ENCODE peak calls at places on chromosomes 13 and 19, in ten cellular contexts. K is lung; P is fibroblast of lung; T is testis; E is colonic mucosa; B is suprapubic skin; S is tibial artery; U is CD4-positive, alpha-beta T cell; F is keratinocyte; M is uterus. J is an unnamed sample.

GRCh38 chr13:20410726-20411125 is 114.9 kb downstream of the CRYL1 start:
- DNase-seq in K (no peak), P (no peak), T (no peak), E (no peak), B (no peak), S (no peak), U (no peak), F (no peak), M (no peak), J (no peak)

GRCh38 chr13:71378992-71379905 is 487.8 kb downstream of the DACH1 start:
- DNase-seq in K (no peak), P (peak), T (no peak), E (no peak), B (no peak), S (no peak), U (no peak), F (no peak), M (no peak), J (no peak)

GRCh38 chr13:110722971-110723370 is 9.5 kb downstream of the ING1 start:
- DNase-seq in K (no peak), P (no peak), T (no peak), E (no peak), B (no peak), S (no peak), U (no peak), F (no peak), M (no peak), J (no peak)

GRCh38 chr13:34107814-34108213 is 289.9 kb downstream of the RFC3 start:
- DNase-seq in K (no peak), P (peak), T (no peak), E (no peak), B (no peak), S (no peak), U (no peak), F (no peak), M (no peak), J (peak)

GRCh38 chr13:74062933-74063332 is 71.3 kb downstream of the KLF12 start:
- DNase-seq in K (no peak), P (peak), T (peak), E (peak), B (no peak), S (peak), U (no peak), F (no peak), M (peak), J (no peak)

GRCh38 chr19:13027031-13027430 is 31.8 kb downstream of the NFIX start:
- DNase-seq in K (no peak), P (no peak), T (no peak), E (no peak), B (no peak), S (no peak), U (no peak), F (no peak), M (no peak), J (no peak)

GRCh38 chr13:45511310-45512147 is 46.8 kb downstream of the COG3 start:
- DNase-seq in K (no peak), P (peak), T (peak), E (peak), B (no peak), S (no peak), U (no peak), F (peak), M (no peak), J (peak)

GRCh38 chr13:93455881-93456280 is 229.3 kb downstream of the GPC6 start:
- DNase-seq in K (no peak), P (no peak), T (no peak), E (no peak), B (no peak), S (no peak), U (no peak), F (no peak), M (no peak), J (no peak)

GRCh38 chr13:24615911-24616472 is 64.2 kb upstream of the ATP12A start:
- DNase-seq in K (no peak), P (no peak), T (no peak), E (no peak), B (no peak), S (no peak), U (no peak), F (no peak), M (no peak), J (no peak)

GRCh38 chr19:14821958-14822357 is 13.0 kb downstream of the OR7A5 start:
- DNase-seq in K (no peak), P (no peak), T (no peak), E (no peak), B (no peak), S (no peak), U (no peak), F (no peak), M (no peak), J (no peak)

GRCh38 chr19:19169236-19170052 is 619 bp downstream of the MEF2B start:
- DNase-seq in K (no peak), P (no peak), T (no peak), E (no peak), B (no peak), S (no peak), U (no peak), F (no peak), M (no peak), J (no peak)

GRCh38 chr13:98549006-98549727 is 27.7 kb downstream of the STK24 start:
- DNase-seq in K (no peak), P (peak), T (no peak), E (no peak), B (no peak), S (peak), U (no peak), F (no peak), M (no peak), J (no peak)

GRCh38 chr13:30504081-30504480 is 38.3 kb upstream of the HMGB1 start:
- DNase-seq in K (no peak), P (peak), T (no peak), E (no peak), B (no peak), S (no peak), U (no peak), F (no peak), M (no peak), J (no peak)

GRCh38 chr19:28319918-28320317 is 893.0 kb downstream of the UQCRFS1 start:
- DNase-seq in K (no peak), P (no peak), T (no peak), E (no peak), B (no peak), S (no peak), U (no peak), F (no peak), M (no peak), J (no peak)

GRCh38 chr13:66887088-66887487 is 343.0 kb downstream of the PCDH9 start:
- DNase-seq in K (no peak), P (peak), T (no peak), E (no peak), B (no peak), S (no peak), U (no peak), F (no peak), M (no peak), J (no peak)

GRCh38 chr13:65656740-65657329 is 1573.3 kb downstream of the PCDH9 start:
- DNase-seq in K (no peak), P (peak), T (no peak), E (no peak), B (no peak), S (no peak), U (no peak), F (no peak), M (no peak), J (peak)

GRCh38 chr19:44141191-44142013 is at the start of gene ZNF234:
- DNase-seq in K (peak), P (peak), T (peak), E (peak), B (peak), S (peak), U (peak), F (no peak), M (peak), J (peak)

GRCh38 chr13:52804202-52804641 is 44.2 kb downstream of the PCDH8 start:
- DNase-seq in K (no peak), P (peak), T (no peak), E (no peak), B (no peak), S (no peak), U (no peak), F (no peak), M (no peak), J (no peak)

DNA sequence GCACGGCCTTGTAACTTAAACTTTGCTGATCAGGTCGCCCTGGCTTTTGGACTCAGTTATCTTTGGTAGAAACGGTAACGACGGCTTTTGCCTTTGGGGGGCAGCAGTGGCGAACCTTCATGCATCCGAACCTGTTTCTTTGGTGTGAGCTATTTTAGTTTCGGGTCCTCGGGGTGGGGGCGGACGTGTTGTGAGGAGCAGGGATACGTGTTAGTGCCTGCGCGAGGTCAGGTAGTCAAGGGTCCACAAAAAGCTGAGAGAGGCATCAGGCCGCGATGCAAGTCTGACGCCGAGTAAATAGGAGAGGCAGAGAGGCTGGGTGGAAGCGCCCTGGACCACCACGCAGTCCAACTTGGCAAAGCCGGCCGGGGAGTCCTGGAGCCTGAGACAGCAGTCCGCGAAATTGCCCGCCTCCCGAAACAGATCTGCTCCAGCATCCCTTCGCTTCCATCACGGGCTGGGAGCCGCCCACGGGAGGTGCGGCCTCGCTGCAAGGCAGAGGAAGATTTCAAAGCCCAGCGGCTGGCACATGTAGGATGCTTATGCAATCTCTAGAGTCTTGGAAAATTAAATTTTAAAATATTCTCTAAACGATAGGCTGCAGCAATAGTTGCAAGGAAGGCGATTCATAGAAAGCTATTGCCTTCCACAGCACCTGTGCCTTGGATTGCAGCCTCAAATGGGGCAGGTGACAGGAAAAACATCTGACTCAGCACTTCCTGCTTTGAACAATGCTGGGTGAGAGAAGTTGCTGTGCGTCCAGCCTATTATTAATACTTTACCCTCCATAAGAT is 4.6 kb upstream of the TPP2 start:
- DNase-seq in K (peak), P (peak), T (peak), E (peak), B (peak), S (peak), U (peak), F (no peak), M (peak), J (peak)
- H3K27ac ChIP-seq in K (peak), P (peak), T (peak), E (peak), B (peak), S (peak), U (peak), F (peak), M (peak), J (peak)

DNA sequence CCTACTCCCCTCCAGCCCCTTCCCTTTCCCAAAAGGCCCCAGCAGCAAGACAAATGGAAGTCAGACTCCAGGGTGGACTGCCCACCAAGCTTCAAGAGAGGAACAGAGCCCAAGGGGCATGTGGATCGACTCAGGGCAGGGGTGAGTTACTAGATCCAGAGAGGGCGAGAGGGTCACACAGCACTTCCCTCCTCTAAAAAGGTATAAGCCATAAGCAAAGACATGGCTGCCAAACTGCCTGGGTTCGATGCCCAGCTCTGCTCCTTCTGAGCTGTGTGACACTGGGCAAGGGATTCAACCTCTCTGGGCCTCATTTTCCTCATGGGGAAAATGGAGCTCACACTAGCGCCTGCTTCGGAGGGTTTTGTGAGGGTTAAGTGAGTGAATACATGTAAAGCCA is 3.8 kb downstream of the PPP1R14A start:
- DNase-seq in K (no peak), P (no peak), T (no peak), E (no peak), B (no peak), S (no peak), U (no peak), F (no peak), M (no peak), J (no peak)
- TF ChIP-seq CTCF in K (no peak), P (no peak), T (no peak), E (no peak), B (no peak), S (no peak), U (no peak), F (no peak), M (no peak), J (no peak)

DNA sequence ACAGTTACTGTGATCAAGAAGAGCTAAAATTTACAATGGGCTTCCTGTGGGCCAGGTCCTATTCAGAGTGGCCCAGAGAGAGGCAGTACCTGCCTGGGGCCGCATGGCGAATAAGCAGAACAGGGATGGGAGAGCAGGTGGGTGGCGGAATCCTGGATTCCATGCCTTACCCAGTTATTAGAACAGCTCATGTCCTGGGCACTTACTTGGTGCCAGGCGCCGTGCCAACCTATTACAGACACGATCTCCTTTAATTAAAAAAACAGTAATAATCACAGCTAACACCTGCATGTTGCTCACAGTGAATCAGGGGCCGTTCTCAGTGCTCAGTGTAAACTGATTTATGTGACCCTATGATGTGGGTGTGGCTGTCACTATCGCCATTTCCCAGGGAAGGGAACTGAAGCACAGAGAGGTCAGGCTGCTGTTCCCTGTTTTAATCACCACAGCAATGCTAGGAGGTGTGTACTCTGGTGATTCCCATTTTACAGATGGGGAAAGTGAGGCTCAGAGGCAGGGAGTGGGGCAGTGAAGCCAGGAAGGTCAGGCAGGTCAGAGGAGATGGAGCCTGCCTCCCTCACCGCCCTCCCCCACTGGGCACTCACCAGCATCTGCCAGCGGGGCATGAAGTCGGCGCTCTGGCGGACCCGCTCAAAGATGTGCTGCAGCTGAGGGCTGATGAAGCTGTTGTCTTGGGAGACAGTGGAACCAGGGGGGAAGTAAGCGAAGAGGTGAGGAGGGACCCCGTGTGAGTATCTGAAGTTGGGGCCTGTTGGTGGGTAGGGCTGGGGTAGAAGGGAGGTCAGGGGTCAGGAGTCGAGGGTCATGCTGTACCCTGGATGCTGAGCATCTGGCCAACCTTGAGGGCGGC is 12.0 kb downstream of the COQ8B start:
- DNase-seq in K (no peak), P (no peak), T (no peak), E (no peak), B (no peak), S (no peak), U (no peak), F (no peak), M (no peak), J (no peak)
- H3K27ac ChIP-seq in K (no peak), P (no peak), T (no peak), E (no peak), B (no peak), S (no peak), U (no peak), F (no peak), M (no peak), J (no peak)

DNA sequence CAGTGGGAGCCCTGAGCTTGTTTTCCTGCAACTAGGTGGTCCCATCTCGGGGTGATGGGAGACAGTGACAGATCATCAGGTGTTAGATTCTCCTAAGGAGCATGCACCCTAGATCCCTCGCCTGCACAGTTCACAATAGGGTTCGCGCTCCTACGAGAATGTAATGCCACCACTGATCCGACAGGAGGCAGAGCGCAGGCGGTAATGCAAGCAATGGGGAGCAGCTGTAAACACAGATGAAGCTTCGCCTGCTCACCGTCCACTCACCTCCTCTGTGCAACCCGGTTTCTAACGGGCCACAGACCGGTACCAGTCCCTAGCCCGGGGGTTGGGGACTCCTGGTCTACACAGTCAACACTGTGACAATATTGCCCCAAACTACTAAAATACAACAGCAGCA is 38.8 kb downstream of the CARD8 start:
- DNase-seq in K (no peak), P (no peak), T (no peak), E (no peak), B (no peak), S (no peak), U (no peak), F (no peak), M (no peak), J (no peak)
- TF ChIP-seq CTCF in K (no peak), P (no peak), T (no peak), E (no peak), B (no peak), S (no peak), U (no peak), F (no peak), M (no peak), J (no peak)

GRCh38 chr19:7368456-7368855 is 19.7 kb downstream of the ARHGEF18 start:
- DNase-seq in K (no peak), P (no peak), T (no peak), E (peak), B (no peak), S (no peak), U (no peak), F (no peak), M (peak), J (no peak)
- H3K27ac ChIP-seq in K (no peak), P (no peak), T (no peak), E (peak), B (peak), S (no peak), U (peak), F (no peak), M (peak), J (peak)

GRCh38 chr13:112062047-112062618 is 4.8 kb upstream of the SOX1 start:
- DNase-seq in K (no peak), P (no peak), T (no peak), E (no peak), B (no peak), S (no peak), U (no peak), F (no peak), M (no peak), J (no peak)

GRCh38 chr13:112063807-112064206 is 3.1 kb upstream of the SOX1 start:
- DNase-seq in K (no peak), P (no peak), T (no peak), E (no peak), B (no peak), S (no peak), U (no peak), F (no peak), M (no peak), J (no peak)

GRCh38 chr13:112063309-112063626 is 3.7 kb upstream of the SOX1 start:
- DNase-seq in K (no peak), P (no peak), T (no peak), E (no peak), B (no peak), S (no peak), U (no peak), F (no peak), M (no peak), J (no peak)

GRCh38 chr13:112061367-112062046 is 5.4 kb upstream of the SOX1 start:
- DNase-seq in K (no peak), P (no peak), T (no peak), E (no peak), B (no peak), S (no peak), U (no peak), F (no peak), M (no peak), J (no peak)

DNA sequence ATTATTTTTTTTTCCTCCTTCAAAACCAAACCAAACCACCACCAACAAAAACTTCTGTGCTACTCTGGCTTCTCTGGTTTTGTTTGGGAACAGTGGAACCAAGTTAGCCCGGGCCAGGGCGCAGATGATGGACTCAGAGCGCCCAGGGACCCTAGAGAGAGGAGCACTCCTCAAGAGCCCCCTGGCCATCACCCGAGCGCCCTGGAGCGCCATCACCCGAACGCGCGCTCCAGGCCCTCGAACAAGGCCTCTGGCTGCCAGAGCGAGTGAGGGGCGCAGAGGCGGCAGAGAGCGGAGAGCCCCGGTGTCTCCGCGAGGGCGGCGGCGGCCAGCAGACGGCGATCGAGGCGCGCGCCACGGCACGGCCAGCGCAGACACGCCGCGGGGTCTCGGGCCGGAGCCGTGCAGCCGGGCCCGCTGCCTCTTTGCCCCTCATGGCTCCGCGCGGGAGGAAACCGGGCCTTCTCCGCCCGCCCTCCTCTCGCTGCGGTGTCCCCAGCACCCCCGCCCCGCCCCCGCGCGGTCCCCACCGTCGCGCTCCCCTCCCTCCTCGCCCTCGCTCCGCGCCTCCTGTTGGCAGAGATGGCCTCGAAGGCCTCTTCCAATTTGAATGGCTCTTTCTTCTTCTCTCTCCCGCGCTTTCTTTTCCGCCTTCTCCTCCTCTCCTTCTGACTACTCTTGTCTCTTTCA is 4.2 kb upstream of the SOX1 start:
- DNase-seq in K (no peak), P (no peak), T (no peak), E (no peak), B (no peak), S (no peak), U (no peak), F (no peak), M (no peak), J (no peak)
- TF ChIP-seq CTCF in K (no peak), P (no peak), T (no peak), E (no peak), B (no peak), S (no peak), U (no peak), F (no peak), M (no peak), J (no peak)

DNA sequence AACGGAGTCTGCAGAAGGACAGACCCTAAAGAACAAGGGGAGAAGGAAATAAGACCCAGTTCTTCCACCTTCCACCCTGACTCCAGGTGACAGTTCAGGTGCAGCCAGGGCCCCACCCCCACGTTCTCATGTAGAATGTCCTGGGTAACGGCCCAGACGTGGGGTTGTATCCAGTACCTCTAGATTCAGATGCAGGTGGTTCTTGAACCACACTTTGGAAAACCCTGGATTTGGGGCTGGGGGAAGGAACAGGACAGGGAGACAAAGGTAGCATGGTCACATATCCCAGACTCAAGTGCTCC is 2.2 kb downstream of the DMPK start:
- DNase-seq in K (no peak), P (no peak), T (no peak), E (no peak), B (no peak), S (no peak), U (no peak), F (no peak), M (no peak), J (no peak)
- H3K27ac ChIP-seq in K (peak), P (no peak), T (peak), E (no peak), B (no peak), S (peak), U (no peak), F (no peak), M (peak), J (peak)